ENCODE peak calls at places on chromosome 10, in seven cellular contexts. H, X, J, C, Y, I and R are unnamed samples.
A peak's percentile ranks its signal among the peaks of the same experiment; 100 is the strongest.

GRCh38 chr10:91536790-91537189 is 96.1 kb downstream of the PPP1R3C start:
- DNase-seq in C (no peak), Y (no peak), J (no peak), H (no peak), X (no peak), I (no peak), R (no peak)

GRCh38 chr10:121598261-121599249 is at the start of gene FGFR2:
- DNase-seq in I (no peak), X (no peak), H (no peak), C (peak; percentile 63), J (no peak), Y (peak; percentile 71), R (peak; percentile 31)

GRCh38 chr10:60535427-60535826 is 145.8 kb upstream of the ANK3 start:
- DNase-seq in J (no peak), C (no peak), X (no peak), Y (no peak), H (no peak), I (no peak), R (no peak)

GRCh38 chr10:78851652-78852051 is 217.1 kb upstream of the ZMIZ1 start:
- DNase-seq in I (no peak), Y (peak; percentile 67), H (no peak), X (no peak), C (no peak), J (no peak), R (no peak)

GRCh38 chr10:23442936-23443335 is 4.1 kb downstream of the OTUD1 start:
- DNase-seq in J (no peak), Y (peak; percentile 54), I (no peak), X (peak; percentile 12), C (no peak), H (no peak), R (no peak)

GRCh38 chr10:19302117-19302516 is 253.5 kb downstream of the MALRD1 start:
- DNase-seq in I (no peak), X (peak; percentile 99), Y (peak; percentile 0), H (no peak), C (no peak), J (no peak), R (no peak)

GRCh38 chr10:557792-558328 is 131.6 kb downstream of the DIP2C start:
- DNase-seq in Y (peak; percentile 42), X (no peak), I (no peak), J (peak; percentile 47), C (no peak), H (no peak), R (peak; percentile 4)

GRCh38 chr10:31739146-31739545 is 189.5 kb downstream of the ARHGAP12 start:
- DNase-seq in C (no peak), H (no peak), Y (no peak), I (no peak), X (no peak), J (no peak), R (no peak)

GRCh38 chr10:96880575-96880974 is 48.5 kb downstream of the LCOR start:
- DNase-seq in X (peak; percentile 17), I (no peak), J (no peak), Y (no peak), H (no peak), C (no peak), R (no peak)

GRCh38 chr10:74011762-74012161 is 13.8 kb downstream of the VCL start:
- DNase-seq in C (no peak), J (no peak), Y (peak; percentile 92), H (peak; percentile 86), I (no peak), X (peak; percentile 65), R (no peak)

GRCh38 chr10:58998924-58999713 is 177.3 kb upstream of the PHYHIPL start:
- DNase-seq in C (no peak), X (no peak), Y (no peak), I (no peak), H (no peak), J (no peak), R (no peak)

GRCh38 chr10:101120884-101121660 is 10.0 kb upstream of the TLX1 start:
- DNase-seq in X (no peak), H (no peak), J (peak; percentile 46), I (no peak), Y (no peak), C (no peak), R (peak; percentile 51)

GRCh38 chr10:124997791-124998623 is 56.1 kb downstream of the ZRANB1 start:
- DNase-seq in Y (no peak), H (no peak), I (no peak), J (no peak), C (no peak), X (no peak), R (no peak)

GRCh38 chr10:70034252-70034651 is 18.4 kb upstream of the MACROH2A2 start:
- DNase-seq in H (no peak), Y (peak; percentile 2), C (peak; percentile 4), X (no peak), I (no peak), J (no peak), R (no peak)

GRCh38 chr10:77756319-77757232 is 119.0 kb upstream of the KCNMA1 start:
- DNase-seq in C (peak; percentile 26), H (no peak), J (no peak), Y (peak; percentile 75), I (peak; percentile 12), X (peak; percentile 63), R (no peak)

GRCh38 chr10:49562893-49563292 is 24.0 kb upstream of the ERCC6 start:
- DNase-seq in Y (peak; percentile 83), X (no peak), H (no peak), C (no peak), J (no peak), I (no peak), R (no peak)

GRCh38 chr10:33273295-33274002 is 61.0 kb downstream of the NRP1 start:
- DNase-seq in J (no peak), H (no peak), I (no peak), X (peak; percentile 92), Y (peak; percentile 98), C (peak; percentile 78), R (no peak)

GRCh38 chr10:89390875-89391576 is 1.4 kb upstream of the IFIT1 start:
- DNase-seq in J (no peak), Y (no peak), C (peak; percentile 75), X (no peak), I (no peak), H (no peak), R (no peak)

GRCh38 chr10:14185501-14186045 is 145.2 kb downstream of the FRMD4A start:
- DNase-seq in J (no peak), X (peak; percentile 97), I (no peak), H (peak; percentile 19), C (no peak), Y (peak; percentile 84), R (no peak)

GRCh38 chr10:68242051-68242450 is 10.1 kb upstream of the ATOH7 start:
- DNase-seq in I (no peak), J (no peak), X (no peak), C (no peak), Y (peak; percentile 8), H (no peak), R (no peak)